ENCODE peak calls at places on chromosomes 7 and 10, in five cellular contexts. One of them, this sample, is unnamed.

GRCh38 chr10:91061608-91062007 is 140.7 kb upstream of the ANKRD1 start:
- DNase-seq in CD8-positive, alpha-beta T cell: no peak
- DNase-seq in foreskin fibroblast: no peak
- DNase-seq in ascending aorta: no peak
- DNase-seq in AG09309: no peak
- DNase-seq in this sample: no peak

GRCh38 chr7:149669121-149669818 is 104.1 kb downstream of the ZNF467 start:
- DNase-seq in CD8-positive, alpha-beta T cell: no peak
- DNase-seq in foreskin fibroblast: peak
- DNase-seq in ascending aorta: no peak
- DNase-seq in AG09309: no peak
- DNase-seq in this sample: no peak

GRCh38 chr10:28906440-28906839 is 229.1 kb downstream of the BAMBI start:
- DNase-seq in CD8-positive, alpha-beta T cell: no peak
- DNase-seq in foreskin fibroblast: no peak
- DNase-seq in ascending aorta: no peak
- DNase-seq in AG09309: no peak
- DNase-seq in this sample: no peak

GRCh38 chr10:83367036-83367435 is 772.3 kb upstream of the GHITM start:
- DNase-seq in CD8-positive, alpha-beta T cell: no peak
- DNase-seq in foreskin fibroblast: no peak
- DNase-seq in ascending aorta: no peak
- DNase-seq in AG09309: no peak
- DNase-seq in this sample: no peak

GRCh38 chr10:88389456-88389855 is 193.7 kb downstream of the RNLS start:
- DNase-seq in CD8-positive, alpha-beta T cell: peak
- DNase-seq in foreskin fibroblast: peak
- DNase-seq in ascending aorta: no peak
- DNase-seq in AG09309: no peak
- DNase-seq in this sample: peak

GRCh38 chr10:63421591-63421990 is 44.2 kb downstream of the JMJD1C start:
- DNase-seq in CD8-positive, alpha-beta T cell: no peak
- DNase-seq in foreskin fibroblast: no peak
- DNase-seq in ascending aorta: no peak
- DNase-seq in AG09309: no peak
- DNase-seq in this sample: no peak

GRCh38 chr10:91162495-91163268 is 57.8 kb upstream of the PCGF5 start:
- DNase-seq in CD8-positive, alpha-beta T cell: peak
- DNase-seq in foreskin fibroblast: peak
- DNase-seq in ascending aorta: no peak
- DNase-seq in AG09309: no peak
- DNase-seq in this sample: no peak

GRCh38 chr10:34139559-34139958 is 675.5 kb downstream of the PARD3 start:
- DNase-seq in CD8-positive, alpha-beta T cell: no peak
- DNase-seq in foreskin fibroblast: peak
- DNase-seq in ascending aorta: no peak
- DNase-seq in AG09309: no peak
- DNase-seq in this sample: peak

GRCh38 chr7:51123322-51124021 is 193.1 kb downstream of the COBL start:
- DNase-seq in CD8-positive, alpha-beta T cell: peak
- DNase-seq in foreskin fibroblast: peak
- DNase-seq in ascending aorta: no peak
- DNase-seq in AG09309: peak
- DNase-seq in this sample: peak

GRCh38 chr7:92667816-92668540 is 77.8 kb upstream of the FAM133B start:
- DNase-seq in CD8-positive, alpha-beta T cell: no peak
- DNase-seq in foreskin fibroblast: peak
- DNase-seq in ascending aorta: no peak
- DNase-seq in AG09309: no peak
- DNase-seq in this sample: no peak

GRCh38 chr10:74227697-74228424 is 76.8 kb downstream of the ADK start:
- DNase-seq in CD8-positive, alpha-beta T cell: no peak
- DNase-seq in foreskin fibroblast: peak
- DNase-seq in ascending aorta: no peak
- DNase-seq in AG09309: no peak
- DNase-seq in this sample: peak

GRCh38 chr10:128325788-128326187 is 199.6 kb upstream of the MKI67 start:
- DNase-seq in CD8-positive, alpha-beta T cell: no peak
- DNase-seq in foreskin fibroblast: no peak
- DNase-seq in ascending aorta: no peak
- DNase-seq in AG09309: no peak
- DNase-seq in this sample: no peak

GRCh38 chr10:113720386-113720785 is 31.1 kb upstream of the PLEKHS1 start:
- DNase-seq in CD8-positive, alpha-beta T cell: no peak
- DNase-seq in foreskin fibroblast: no peak
- DNase-seq in ascending aorta: no peak
- DNase-seq in AG09309: no peak
- DNase-seq in this sample: no peak

DNA sequence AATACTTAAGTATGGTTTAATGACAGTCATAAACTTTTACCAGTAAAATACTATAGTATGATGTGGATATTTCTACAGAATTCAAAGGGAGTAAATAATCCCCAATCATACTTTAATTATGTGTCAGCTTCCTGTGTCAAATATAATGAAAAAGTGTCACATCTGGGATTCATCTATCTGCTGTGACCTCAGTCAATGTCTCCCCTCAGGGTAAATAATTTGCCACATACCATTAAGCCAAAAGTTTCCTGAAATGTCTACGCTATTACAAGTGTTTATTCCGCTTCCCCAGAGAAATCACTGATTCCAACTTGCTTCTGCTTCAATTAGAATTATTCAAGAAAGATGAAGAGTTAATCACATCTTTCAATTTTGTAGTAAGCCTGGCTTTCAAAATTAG is 110.4 kb downstream of the ITGA8 start:
- DNase-seq in CD8-positive, alpha-beta T cell: no peak
- DNase-seq in foreskin fibroblast: peak
- DNase-seq in ascending aorta: no peak
- DNase-seq in AG09309: no peak
- DNase-seq in this sample: no peak
- H3K4me3 ChIP-seq in CD8-positive, alpha-beta T cell: no peak
- H3K4me3 ChIP-seq in foreskin fibroblast: no peak
- H3K4me3 ChIP-seq in ascending aorta: no peak
- H3K4me3 ChIP-seq in AG09309: no peak
- H3K4me3 ChIP-seq in this sample: no peak

GRCh38 chr7:74713567-74713966 is 56.0 kb downstream of the GTF2I start:
- DNase-seq in CD8-positive, alpha-beta T cell: no peak
- DNase-seq in foreskin fibroblast: no peak
- DNase-seq in ascending aorta: no peak
- DNase-seq in AG09309: no peak
- DNase-seq in this sample: no peak

GRCh38 chr7:74707216-74707615 is 49.7 kb downstream of the GTF2I start:
- DNase-seq in CD8-positive, alpha-beta T cell: no peak
- DNase-seq in foreskin fibroblast: no peak
- DNase-seq in ascending aorta: no peak
- DNase-seq in AG09309: no peak
- DNase-seq in this sample: no peak

GRCh38 chr7:74708569-74709275 is 51.2 kb downstream of the GTF2I start:
- DNase-seq in CD8-positive, alpha-beta T cell: no peak
- DNase-seq in foreskin fibroblast: no peak
- DNase-seq in ascending aorta: no peak
- DNase-seq in AG09309: no peak
- DNase-seq in this sample: no peak

DNA sequence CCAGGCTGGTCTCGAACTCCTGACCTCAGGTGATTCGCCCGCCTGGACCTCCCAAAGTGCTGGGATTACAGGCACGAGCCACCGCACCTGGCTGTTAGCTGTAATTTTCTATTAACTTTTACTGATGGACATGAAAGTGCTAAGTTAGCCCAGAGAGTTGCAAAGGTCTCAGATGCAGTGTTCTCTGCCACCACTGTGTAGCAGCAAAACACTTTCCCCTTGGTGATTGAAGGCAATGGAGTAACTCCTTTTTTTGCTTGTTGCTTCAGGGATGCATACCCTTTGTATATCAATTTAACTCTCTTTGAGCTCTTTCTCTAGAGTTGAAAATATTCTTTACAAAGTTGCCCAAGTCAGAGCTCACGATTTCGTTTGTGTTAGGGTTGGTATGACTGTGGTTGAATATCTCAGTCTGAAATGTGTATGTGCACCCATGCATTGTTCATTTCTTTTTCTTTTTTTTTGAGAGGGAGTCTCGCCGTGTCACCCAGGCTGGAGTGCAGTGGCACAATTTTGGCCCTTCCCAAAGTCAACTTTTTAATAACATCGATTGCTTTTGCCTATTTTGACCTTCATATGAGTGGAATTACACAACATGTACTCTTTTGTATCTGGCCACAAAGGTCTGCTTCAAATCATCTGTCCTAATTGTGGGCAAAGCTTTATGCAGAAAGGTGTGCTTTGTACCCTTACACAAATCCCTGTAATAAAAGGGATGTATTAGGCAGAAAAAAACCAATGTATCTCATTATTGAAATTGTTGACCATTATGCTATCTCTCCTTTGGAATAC is 52.6 kb downstream of the GTF2I start:
- DNase-seq in CD8-positive, alpha-beta T cell: no peak
- DNase-seq in foreskin fibroblast: no peak
- DNase-seq in ascending aorta: no peak
- DNase-seq in AG09309: no peak
- DNase-seq in this sample: no peak
- TF ChIP-seq CTCF in CD8-positive, alpha-beta T cell: no peak
- TF ChIP-seq CTCF in foreskin fibroblast: no peak
- TF ChIP-seq CTCF in ascending aorta: no peak
- TF ChIP-seq CTCF in AG09309: no peak
- TF ChIP-seq CTCF in this sample: peak

GRCh38 chr10:43576062-43576461 is 1.6 kb upstream of the ZNF239 start:
- DNase-seq in CD8-positive, alpha-beta T cell: no peak
- DNase-seq in foreskin fibroblast: no peak
- DNase-seq in ascending aorta: no peak
- DNase-seq in AG09309: no peak
- DNase-seq in this sample: no peak
- H3K4me3 ChIP-seq in CD8-positive, alpha-beta T cell: no peak
- H3K4me3 ChIP-seq in foreskin fibroblast: no peak
- H3K4me3 ChIP-seq in ascending aorta: no peak
- H3K4me3 ChIP-seq in AG09309: no peak
- H3K4me3 ChIP-seq in this sample: no peak

GRCh38 chr7:105764506-105764905 is 111.9 kb downstream of the ATXN7L1 start:
- DNase-seq in CD8-positive, alpha-beta T cell: no peak
- DNase-seq in foreskin fibroblast: no peak
- DNase-seq in ascending aorta: no peak
- DNase-seq in AG09309: no peak
- DNase-seq in this sample: no peak

GRCh38 chr7:105756402-105756801 is 120.0 kb downstream of the ATXN7L1 start:
- DNase-seq in CD8-positive, alpha-beta T cell: no peak
- DNase-seq in foreskin fibroblast: no peak
- DNase-seq in ascending aorta: no peak
- DNase-seq in AG09309: no peak
- DNase-seq in this sample: no peak

GRCh38 chr7:105765846-105766245 is 110.6 kb downstream of the ATXN7L1 start:
- DNase-seq in CD8-positive, alpha-beta T cell: no peak
- DNase-seq in foreskin fibroblast: peak
- DNase-seq in ascending aorta: no peak
- DNase-seq in AG09309: no peak
- DNase-seq in this sample: no peak

GRCh38 chr7:105760549-105761447 is 115.6 kb downstream of the ATXN7L1 start:
- DNase-seq in CD8-positive, alpha-beta T cell: peak
- DNase-seq in foreskin fibroblast: peak
- DNase-seq in ascending aorta: no peak
- DNase-seq in AG09309: peak
- DNase-seq in this sample: no peak

DNA sequence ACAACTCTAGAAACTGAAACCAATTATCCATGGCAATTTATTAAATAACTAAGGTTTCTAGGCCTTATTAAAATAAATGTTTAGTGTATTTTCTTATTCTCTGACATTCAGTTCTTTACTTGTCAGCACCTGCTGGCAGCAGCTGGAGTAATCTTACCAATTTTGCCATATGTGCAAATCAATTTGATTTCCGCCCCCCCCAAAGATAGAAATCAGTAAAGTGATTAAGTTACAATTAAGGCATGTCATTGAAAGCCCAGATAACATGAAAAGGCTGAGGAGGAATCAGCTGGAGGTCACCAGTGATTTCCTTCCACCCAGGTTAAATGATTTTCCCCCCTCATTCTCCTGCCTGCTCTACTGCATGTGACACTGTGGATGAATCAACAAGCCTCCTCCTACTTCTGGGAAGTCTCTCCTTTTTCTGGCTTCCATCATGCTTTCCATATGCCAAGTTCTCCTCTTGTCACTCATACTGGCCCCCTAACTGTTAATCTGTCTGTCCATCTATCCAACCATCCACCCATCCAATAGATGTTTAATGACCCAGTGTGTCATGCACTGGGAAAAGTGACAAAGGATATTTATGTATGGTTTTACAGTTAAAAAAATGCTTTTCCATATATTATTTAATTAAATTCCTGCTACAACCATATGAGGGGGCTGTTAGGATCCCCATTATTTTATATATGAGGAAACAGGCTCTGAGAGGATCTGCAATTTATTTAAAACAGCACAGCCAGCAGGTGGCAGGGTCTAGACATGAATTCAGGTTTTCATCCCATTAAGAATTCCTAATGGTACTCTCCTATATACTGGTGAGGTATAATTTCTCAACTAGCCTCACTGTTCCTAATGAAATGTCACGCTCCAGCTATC is 116.5 kb downstream of the ATXN7L1 start:
- DNase-seq in CD8-positive, alpha-beta T cell: no peak
- DNase-seq in foreskin fibroblast: peak
- DNase-seq in ascending aorta: no peak
- DNase-seq in AG09309: peak
- DNase-seq in this sample: no peak
- TF ChIP-seq CTCF in CD8-positive, alpha-beta T cell: peak
- TF ChIP-seq CTCF in foreskin fibroblast: peak
- TF ChIP-seq CTCF in ascending aorta: peak
- TF ChIP-seq CTCF in AG09309: peak
- TF ChIP-seq CTCF in this sample: peak

GRCh38 chr10:120949511-120950102 is 98.4 kb downstream of the WDR11 start:
- DNase-seq in CD8-positive, alpha-beta T cell: no peak
- DNase-seq in foreskin fibroblast: peak
- DNase-seq in ascending aorta: no peak
- DNase-seq in AG09309: no peak
- DNase-seq in this sample: no peak
- H3K4me3 ChIP-seq in CD8-positive, alpha-beta T cell: peak
- H3K4me3 ChIP-seq in foreskin fibroblast: peak
- H3K4me3 ChIP-seq in ascending aorta: peak
- H3K4me3 ChIP-seq in AG09309: peak
- H3K4me3 ChIP-seq in this sample: no peak

GRCh38 chr10:111281516-111281915 is 204.7 kb downstream of the ADRA2A start:
- DNase-seq in CD8-positive, alpha-beta T cell: no peak
- DNase-seq in foreskin fibroblast: no peak
- DNase-seq in ascending aorta: no peak
- DNase-seq in AG09309: no peak
- DNase-seq in this sample: no peak
- TF ChIP-seq CTCF in CD8-positive, alpha-beta T cell: no peak
- TF ChIP-seq CTCF in foreskin fibroblast: peak
- TF ChIP-seq CTCF in ascending aorta: no peak
- TF ChIP-seq CTCF in AG09309: no peak
- TF ChIP-seq CTCF in this sample: peak

This sample was measured in epithelial cell of proximal tubule.